ENCODE peak calls at places on chromosomes 2 and 18, in eight cellular contexts. R is CD8-positive, alpha-beta memory T cell; L is heart right ventricle; A is cardiac muscle cell; P is pancreas; G is lower lobe of right lung; X is brain microvascular endothelial cell; D is Caco-2. T is an unnamed sample.

GRCh38 chr2:95525294-95526035 is 40.9 kb upstream of the TRIM43B start:
- DNase-seq in R (no peak), L (peak), A (peak), P (peak), G (peak), X (no peak), D (peak), T (no peak)

GRCh38 chr18:25313274-25313673 is 38.7 kb downstream of the ZNF521 start:
- DNase-seq in R (no peak), L (no peak), A (no peak), P (no peak), G (no peak), X (no peak), D (no peak), T (no peak)

GRCh38 chr2:65292461-65293127 is 65.0 kb downstream of the ACTR2 start:
- DNase-seq in R (no peak), L (no peak), A (no peak), P (no peak), G (no peak), X (no peak), D (no peak), T (no peak)

GRCh38 chr2:357811-358210 is 69.9 kb upstream of the ALKAL2 start:
- DNase-seq in R (no peak), L (no peak), A (no peak), P (no peak), G (no peak), X (no peak), D (no peak), T (no peak)

GRCh38 chr2:120239488-120240287 is 13.0 kb upstream of the RALB start:
- DNase-seq in R (no peak), L (peak), A (peak), P (no peak), G (no peak), X (peak), D (peak), T (peak)

GRCh38 chr2:20544093-20544747 is 97.3 kb downstream of the RHOB start:
- DNase-seq in R (no peak), L (no peak), A (no peak), P (no peak), G (no peak), X (no peak), D (no peak), T (no peak)

GRCh38 chr2:229780856-229781773 is 66.8 kb upstream of the DNER start:
- DNase-seq in R (no peak), L (no peak), A (peak), P (no peak), G (no peak), X (peak), D (no peak), T (peak)

GRCh38 chr2:20641123-20641985 is 9.5 kb downstream of the HS1BP3 start:
- DNase-seq in R (no peak), L (no peak), A (no peak), P (peak), G (no peak), X (peak), D (no peak), T (peak)

GRCh38 chr2:227325824-227326195 is 759 bp downstream of the MFF start:
- DNase-seq in R (peak), L (peak), A (peak), P (peak), G (peak), X (peak), D (peak), T (no peak)

GRCh38 chr18:78980777-78981651 is 1.4 kb downstream of the SALL3 start:
- DNase-seq in R (no peak), L (no peak), A (peak), P (no peak), G (no peak), X (no peak), D (no peak), T (no peak)

GRCh38 chr2:151886235-151886634 is 58.0 kb upstream of the ARL5A start:
- DNase-seq in R (no peak), L (no peak), A (no peak), P (no peak), G (no peak), X (no peak), D (no peak), T (no peak)

GRCh38 chr18:79406708-79407107 is 11.0 kb downstream of the NFATC1 start:
- DNase-seq in R (no peak), L (no peak), A (no peak), P (peak), G (peak), X (no peak), D (no peak), T (no peak)

GRCh38 chr2:171405546-171405945 is 28.2 kb downstream of the METTL8 start:
- DNase-seq in R (no peak), L (no peak), A (no peak), P (no peak), G (no peak), X (no peak), D (no peak), T (no peak)

GRCh38 chr2:229815858-229816257 is 101.5 kb upstream of the DNER start:
- DNase-seq in R (no peak), L (no peak), A (peak), P (no peak), G (no peak), X (peak), D (no peak), T (no peak)

GRCh38 chr2:153870308-153870707 is 1.4 kb upstream of the GALNT13 start:
- DNase-seq in R (no peak), L (no peak), A (no peak), P (no peak), G (no peak), X (no peak), D (no peak), T (no peak)

GRCh38 chr2:240433973-240434727 is 1.3 kb upstream of the GPC1 start:
- DNase-seq in R (no peak), L (no peak), A (peak), P (peak), G (peak), X (peak), D (no peak), T (peak)

GRCh38 chr18:12336251-12336650 is 28.2 kb downstream of the TUBB6 start:
- DNase-seq in R (no peak), L (no peak), A (no peak), P (no peak), G (no peak), X (no peak), D (no peak), T (no peak)

GRCh38 chr2:167861574-167862193 is 385.7 kb downstream of the STK39 start:
- DNase-seq in R (no peak), L (no peak), A (no peak), P (no peak), G (no peak), X (no peak), D (no peak), T (no peak)

GRCh38 chr2:235135990-235136561 is 184.3 kb downstream of the SH3BP4 start:
- DNase-seq in R (peak), L (peak), A (peak), P (peak), G (peak), X (peak), D (peak), T (peak)

GRCh38 chr2:71605781-71606241 is 152.4 kb downstream of the DYSF start:
- DNase-seq in R (no peak), L (no peak), A (no peak), P (peak), G (peak), X (no peak), D (peak), T (no peak)

GRCh38 chr2:41326801-41327200 is 721.0 kb upstream of the PKDCC start:
- DNase-seq in R (no peak), L (no peak), A (no peak), P (no peak), G (no peak), X (no peak), D (no peak), T (no peak)

GRCh38 chr2:72780483-72780882 is 45.4 kb downstream of the EXOC6B start:
- DNase-seq in R (no peak), L (peak), A (peak), P (no peak), G (no peak), X (peak), D (no peak), T (peak)

GRCh38 chr2:237501892-237502513 is 15.0 kb downstream of the MLPH start:
- DNase-seq in R (no peak), L (no peak), A (no peak), P (no peak), G (no peak), X (no peak), D (no peak), T (no peak)

GRCh38 chr2:21930224-21930623 is 806.5 kb downstream of the TDRD15 start:
- DNase-seq in R (no peak), L (peak), A (peak), P (no peak), G (no peak), X (no peak), D (no peak), T (no peak)

GRCh38 chr18:59515147-59515546 is 156.1 kb upstream of the LMAN1 start:
- DNase-seq in R (no peak), L (no peak), A (no peak), P (no peak), G (no peak), X (no peak), D (no peak), T (no peak)

GRCh38 chr2:173064231-173064805 is 11.3 kb upstream of the MAP3K20 start:
- DNase-seq in R (no peak), L (no peak), A (peak), P (no peak), G (no peak), X (no peak), D (no peak), T (no peak)

GRCh38 chr2:117853873-117854272 is 39.4 kb downstream of the DDX18 start:
- DNase-seq in R (no peak), L (peak), A (no peak), P (no peak), G (no peak), X (no peak), D (no peak), T (no peak)

GRCh38 chr2:117851969-117852368 is 37.5 kb downstream of the DDX18 start:
- DNase-seq in R (no peak), L (no peak), A (no peak), P (no peak), G (no peak), X (no peak), D (no peak), T (no peak)

GRCh38 chr2:117853316-117853715 is 38.8 kb downstream of the DDX18 start:
- DNase-seq in R (no peak), L (no peak), A (no peak), P (no peak), G (no peak), X (no peak), D (no peak), T (no peak)

GRCh38 chr2:117850461-117850860 is 36.0 kb downstream of the DDX18 start:
- DNase-seq in R (no peak), L (no peak), A (no peak), P (no peak), G (no peak), X (no peak), D (no peak), T (no peak)

GRCh38 chr2:117850015-117850414 is 35.5 kb downstream of the DDX18 start:
- DNase-seq in R (no peak), L (no peak), A (no peak), P (no peak), G (no peak), X (no peak), D (no peak), T (no peak)
- H3K4me3 ChIP-seq in R (no peak), L (no peak), A (no peak), P (no peak), G (no peak), X (no peak), D (no peak), T (no peak)

DNA sequence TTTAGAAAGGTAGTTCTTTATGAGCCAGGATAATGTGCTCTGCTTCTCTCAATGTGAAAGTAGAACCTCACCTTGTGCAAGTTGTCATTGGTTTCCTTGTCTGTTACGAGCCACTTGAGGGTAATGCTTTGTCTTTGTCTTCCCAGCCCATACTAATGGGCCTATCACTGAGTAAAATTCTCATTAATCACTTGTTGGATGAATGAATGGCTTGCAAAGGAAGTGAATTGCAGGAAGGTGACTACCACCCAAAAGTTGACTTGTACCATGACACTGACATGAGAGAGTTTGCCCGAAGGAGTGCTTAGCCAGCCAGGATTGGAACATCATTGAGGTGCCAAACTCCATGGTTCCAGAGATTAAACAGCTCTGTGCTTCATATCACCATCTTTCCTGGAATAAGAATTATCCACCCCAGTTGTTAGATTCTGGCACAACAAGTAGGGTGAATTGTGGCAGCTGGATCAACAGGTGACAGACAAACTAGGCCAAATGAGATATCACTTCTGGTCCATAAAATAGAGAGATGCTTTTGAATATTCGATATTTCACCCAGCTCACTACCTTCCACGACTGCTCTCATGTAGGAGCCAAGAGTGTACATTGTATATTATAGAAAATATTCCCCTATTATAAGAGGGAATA is 20.5 kb upstream of the CD28 start:
- DNase-seq in R (no peak), L (no peak), A (no peak), P (no peak), G (no peak), X (no peak), D (no peak), T (no peak)
- H3K4me3 ChIP-seq in R (no peak), L (no peak), A (no peak), P (no peak), G (no peak), X (no peak), D (no peak), T (no peak)

GRCh38 chr2:106886916-106887758 is 1.2 kb upstream of the ST6GAL2 start:
- DNase-seq in R (no peak), L (no peak), A (peak), P (peak), G (peak), X (peak), D (no peak), T (no peak)
- H3K4me3 ChIP-seq in R (no peak), L (peak), A (peak), P (peak), G (peak), X (peak), D (peak), T (peak)

GRCh38 chr18:63479826-63480225 is 3.1 kb downstream of the SERPINB5 start:
- DNase-seq in R (no peak), L (no peak), A (no peak), P (no peak), G (no peak), X (no peak), D (no peak), T (no peak)

GRCh38 chr18:63480476-63480875 is 3.7 kb downstream of the SERPINB5 start:
- DNase-seq in R (no peak), L (no peak), A (no peak), P (no peak), G (no peak), X (no peak), D (no peak), T (no peak)

GRCh38 chr18:63476666-63477065 is at the start of gene SERPINB5:
- DNase-seq in R (no peak), L (no peak), A (no peak), P (no peak), G (peak), X (no peak), D (no peak), T (no peak)

GRCh38 chr18:63480892-63481291 is 4.1 kb downstream of the SERPINB5 start:
- DNase-seq in R (no peak), L (no peak), A (no peak), P (no peak), G (no peak), X (no peak), D (no peak), T (no peak)

GRCh38 chr18:63477972-63478371 is 1.2 kb downstream of the SERPINB5 start:
- DNase-seq in R (no peak), L (no peak), A (peak), P (no peak), G (no peak), X (no peak), D (no peak), T (no peak)
- H3K4me3 ChIP-seq in R (no peak), L (no peak), A (no peak), P (no peak), G (no peak), X (no peak), D (no peak), T (no peak)

T was measured in skeletal muscle cell.